ENCODE peak calls at places on chromosomes 5 and 9, in five cellular contexts. B, I, M, R and Y are unnamed samples. For H3K4me1, the result is how much of the 10 kb centered on the place peaks cover.

GRCh38 chr5:66171349-66172344 is 27.5 kb downstream of the SREK1 start:
- DNase-seq in B (peak), I (peak), M (no peak), R (peak), Y (peak)

GRCh38 chr5:160395111-160395510 is 4.7 kb downstream of the FAM200C start:
- DNase-seq in B (no peak), I (no peak), M (no peak), R (no peak), Y (no peak)

GRCh38 chr9:126471084-126471611 is 142.6 kb upstream of the LMX1B start:
- DNase-seq in B (no peak), I (no peak), M (peak), R (peak), Y (no peak)

GRCh38 chr9:4674783-4675182 is 4.6 kb upstream of the CDC37L1 start:
- DNase-seq in B (no peak), I (no peak), M (no peak), R (peak), Y (no peak)

GRCh38 chr5:151799407-151799806 is 27.7 kb downstream of the G3BP1 start:
- DNase-seq in B (no peak), I (no peak), M (no peak), R (peak), Y (no peak)

GRCh38 chr9:111853450-111853827 is 43.2 kb upstream of the UGCG start:
- DNase-seq in B (no peak), I (no peak), M (no peak), R (peak), Y (no peak)

GRCh38 chr5:41903382-41903891 is 707 bp upstream of the RIMOC1 start:
- DNase-seq in B (no peak), I (no peak), M (no peak), R (no peak), Y (no peak)

GRCh38 chr9:16335788-16336580 is 534.5 kb downstream of the BNC2 start:
- DNase-seq in B (peak), I (no peak), M (peak), R (peak), Y (peak)

DNA sequence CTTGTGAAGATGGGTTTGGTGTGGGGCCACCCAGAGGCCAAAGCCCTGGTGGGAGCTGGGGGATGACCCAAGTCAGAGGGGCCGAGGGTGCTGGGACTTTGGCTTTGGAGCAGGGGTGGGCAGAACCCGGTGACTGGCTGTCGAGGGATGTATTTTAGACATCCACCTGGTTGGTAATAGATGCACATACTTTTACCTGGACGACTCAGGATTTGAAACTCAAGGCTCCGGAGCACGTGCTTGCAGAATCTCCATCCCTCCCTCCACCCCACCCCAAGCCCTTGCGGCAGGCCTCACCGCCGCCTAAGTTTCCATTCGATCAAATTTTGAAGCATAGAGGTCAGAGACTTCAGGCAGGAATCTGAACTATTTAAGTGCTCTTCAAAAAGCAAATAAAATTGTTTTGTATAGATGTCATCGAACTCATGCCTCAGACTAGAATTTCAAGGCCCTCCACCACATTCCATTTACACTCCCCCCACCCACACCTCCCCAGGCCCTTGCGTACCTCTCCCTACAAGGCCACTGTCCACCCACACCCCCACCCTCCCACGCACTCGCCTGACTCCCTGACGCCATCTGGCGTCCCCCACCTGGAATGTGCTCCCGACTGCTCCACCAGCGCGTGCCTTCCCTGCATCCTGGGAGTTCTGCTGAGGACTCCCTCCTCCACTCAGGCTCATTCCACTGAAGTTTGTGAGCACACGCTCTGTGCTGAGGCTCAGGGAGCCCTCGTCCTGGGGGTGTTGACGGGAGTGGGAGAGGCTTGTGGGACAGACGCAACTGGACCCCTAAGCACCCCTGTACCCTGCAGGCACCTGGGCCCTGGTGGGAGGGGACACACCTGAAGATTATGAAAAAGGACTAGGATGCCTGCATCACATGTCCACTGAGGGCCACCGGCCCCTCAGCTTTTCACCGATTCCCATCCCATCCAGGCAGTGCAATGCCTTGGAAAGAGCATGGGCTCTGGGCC is 56.4 kb upstream of the RPL26L1 start:
- DNase-seq in B (peak), I (peak), M (peak), R (peak), Y (peak)
- H3K4me1 ChIP-seq in B (under half), I (under half), M (under half), R (half or more), Y (under half)

GRCh38 chr5:132256783-132257130 is 739 bp upstream of the PDLIM4 start:
- DNase-seq in B (no peak), I (no peak), M (no peak), R (no peak), Y (no peak)
- H3K4me3 ChIP-seq in B (peak), I (no peak), M (peak), R (peak), Y (no peak)

DNA sequence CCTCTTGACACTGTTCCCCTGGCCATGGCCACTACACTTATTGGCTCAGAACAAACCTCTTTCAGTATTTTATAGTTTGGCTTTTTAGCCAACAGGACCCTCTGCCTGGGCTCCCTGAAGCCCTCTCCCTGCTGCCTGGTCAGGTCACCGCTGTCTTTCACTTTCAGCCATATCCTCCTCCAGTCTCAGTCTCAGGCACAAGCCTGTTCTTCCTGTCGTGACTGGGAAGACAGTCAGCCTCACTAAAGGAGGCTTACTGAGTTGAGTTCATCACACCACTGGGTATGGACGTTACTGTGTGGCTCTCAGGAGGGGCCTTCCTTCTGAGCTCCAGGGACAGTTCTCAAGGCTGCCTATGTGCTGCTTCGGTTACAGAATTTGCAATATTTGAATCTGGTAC is 2.0 kb downstream of the QSOX2 start:
- DNase-seq in B (no peak), I (no peak), M (no peak), R (no peak), Y (no peak)
- H3K4me1 ChIP-seq in B (under half), I (under half), M (under half), R (under half), Y (under half)

GRCh38 chr9:82665324-82665723 is 397.6 kb downstream of the RASEF start:
- DNase-seq in B (no peak), I (no peak), M (no peak), R (no peak), Y (no peak)

GRCh38 chr9:82673201-82673600 is 389.7 kb downstream of the RASEF start:
- DNase-seq in B (no peak), I (no peak), M (no peak), R (no peak), Y (no peak)

GRCh38 chr9:82670000-82670399 is 392.9 kb downstream of the RASEF start:
- DNase-seq in B (no peak), I (no peak), M (no peak), R (no peak), Y (no peak)

GRCh38 chr9:82670726-82671125 is 392.2 kb downstream of the RASEF start:
- DNase-seq in B (no peak), I (no peak), M (no peak), R (no peak), Y (no peak)

DNA sequence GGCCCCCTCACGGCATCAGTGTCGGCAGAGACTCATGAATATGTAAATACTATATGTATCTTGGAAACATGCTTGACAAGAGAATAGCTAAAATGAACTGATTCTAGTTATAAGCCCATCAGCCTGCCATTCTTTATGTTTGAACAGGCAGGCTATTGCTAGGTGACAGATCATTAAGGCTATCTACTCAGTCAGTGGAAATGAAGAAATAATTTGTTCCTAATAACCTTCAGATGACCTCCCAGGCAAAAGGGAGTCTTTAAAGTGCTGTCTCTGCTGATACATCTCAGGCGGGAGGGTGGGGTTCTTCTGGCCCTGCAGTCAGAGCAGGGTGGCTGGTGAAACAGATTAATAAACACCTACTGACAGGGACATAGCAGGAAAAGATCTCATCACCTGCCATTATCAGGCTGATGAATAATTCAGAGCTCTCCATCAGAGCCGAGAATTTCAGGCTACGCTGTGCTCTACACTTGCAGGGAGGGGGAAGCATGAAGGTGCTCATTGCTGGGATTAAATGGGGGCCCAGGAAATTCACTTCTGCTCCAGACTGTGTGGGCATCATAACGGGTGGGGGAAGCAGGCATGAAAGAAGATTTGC is 394.1 kb downstream of the RASEF start:
- DNase-seq in B (no peak), I (no peak), M (no peak), R (no peak), Y (no peak)
- H3K4me3 ChIP-seq in B (no peak), I (no peak), M (no peak), R (no peak), Y (no peak)

DNA sequence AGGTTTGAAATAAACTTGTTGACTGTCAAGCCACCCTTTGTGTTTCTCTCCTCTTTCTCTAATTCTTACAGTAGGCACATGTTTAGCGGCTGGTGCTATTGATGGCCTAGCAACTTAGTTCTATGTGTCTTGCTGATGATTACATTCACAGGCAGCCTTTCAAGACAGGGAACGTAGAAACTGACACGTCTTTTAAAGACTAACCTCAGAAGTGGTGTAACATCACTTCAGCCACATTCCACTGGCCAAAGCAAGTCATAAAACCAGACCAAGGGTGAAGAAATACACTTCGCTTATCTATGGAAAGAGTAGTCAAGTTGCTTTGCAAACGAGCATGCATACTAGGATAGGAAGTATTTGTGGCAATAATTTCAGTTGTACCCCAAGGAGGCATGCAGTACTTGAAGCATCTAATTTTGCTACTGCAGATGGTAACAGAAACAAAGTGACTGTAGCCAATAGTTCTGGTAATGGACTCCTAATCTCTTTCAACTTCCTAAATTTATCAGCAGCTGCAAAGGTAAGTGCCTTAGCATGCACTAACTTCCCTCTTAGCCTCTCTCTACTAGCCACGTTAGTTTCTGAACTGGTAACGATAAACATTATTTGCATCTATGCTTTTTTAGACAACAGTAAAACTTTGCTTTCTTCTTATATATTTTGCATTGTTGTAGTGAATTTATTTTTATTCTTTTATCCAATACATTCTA is 6.4 kb upstream of the CKS2 start:
- DNase-seq in B (no peak), I (no peak), M (no peak), R (no peak), Y (no peak)
- H3K4me1 ChIP-seq in B (under half), I (under half), M (under half), R (under half), Y (under half)

DNA sequence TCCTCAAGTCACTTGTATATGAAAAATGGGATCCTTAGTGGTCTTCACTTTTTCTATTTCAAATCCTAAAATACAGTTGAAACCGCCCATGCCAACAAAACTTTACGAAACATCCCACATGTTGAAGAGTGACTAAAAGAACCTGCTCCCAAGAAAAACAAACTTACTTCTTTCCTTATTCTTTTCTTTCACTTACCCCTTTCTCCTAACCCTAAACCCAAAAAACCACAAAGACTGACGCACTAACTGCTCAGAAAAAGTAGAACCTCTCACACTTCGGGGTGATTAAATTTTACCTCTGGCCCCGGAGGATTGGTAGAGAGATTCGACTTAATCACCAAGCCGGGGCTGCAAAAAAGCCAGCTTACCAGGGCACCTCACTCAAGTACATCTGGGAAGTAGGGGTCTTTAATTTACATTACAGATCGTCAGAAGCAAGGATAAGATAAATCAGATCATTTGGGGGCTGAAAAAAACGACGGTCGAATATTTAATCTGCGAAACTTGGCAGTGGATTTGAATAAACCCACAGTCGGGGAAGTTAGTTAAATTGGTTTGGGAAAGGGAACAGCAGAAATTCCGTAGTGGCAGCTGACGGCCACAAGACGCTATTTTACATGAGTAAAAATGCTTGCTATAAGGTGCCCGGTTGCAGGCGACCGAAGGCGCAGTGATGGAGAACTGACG is 1.3 kb downstream of the CDO1 start:
- DNase-seq in B (no peak), I (no peak), M (no peak), R (no peak), Y (no peak)
- H3K4me3 ChIP-seq in B (peak), I (peak), M (peak), R (peak), Y (peak)